ENCODE peak calls at places on chromosomes 7 and 10, in ten cellular contexts. I is AG10803; O is cardiac muscle cell; K is fibroblast of the conjunctiva; H is stimulated activated naive CD4-positive, alpha-beta T cell; N is mesendoderm; Q is CD8-positive, alpha-beta memory T cell; R is mesothelial cell of epicardium; G is stimulated activated CD4-positive, alpha-beta T cell treated with anti-CD3 and anti-CD28 coated beads, Interleukin-1b, Interleukin-23, amount 100 ng/mL, for 24 hours; U is sciatic nerve. M is an unnamed sample.

GRCh38 chr10:75395171-75395954 is 6.2 kb downstream of the ZNF503 start:
- DNase-seq in I (peak), O (peak), K (no peak), H (no peak), N (peak), Q (no peak), R (peak), G (no peak), U (peak), M (no peak)

GRCh38 chr10:119748871-119749270 is 23.0 kb downstream of the INPP5F start:
- DNase-seq in I (no peak), O (no peak), K (no peak), H (no peak), N (no peak), Q (no peak), R (no peak), G (no peak), U (no peak), M (no peak)

GRCh38 chr7:4166807-4167206 is 515.3 kb upstream of the FOXK1 start:
- DNase-seq in I (no peak), O (no peak), K (no peak), H (no peak), N (no peak), Q (no peak), R (no peak), G (no peak), U (no peak), M (no peak)

GRCh38 chr10:98858525-98858924 is 377.1 kb downstream of the HPSE2 start:
- DNase-seq in I (no peak), O (peak), K (no peak), H (no peak), N (peak), Q (no peak), R (no peak), G (no peak), U (no peak), M (no peak)

GRCh38 chr10:95742529-95742884 is 13.5 kb upstream of the ENTPD1 start:
- DNase-seq in I (no peak), O (no peak), K (no peak), H (no peak), N (no peak), Q (no peak), R (no peak), G (no peak), U (no peak), M (no peak)

GRCh38 chr10:124672181-124672638 is 72.0 kb downstream of the FAM53B start:
- DNase-seq in I (no peak), O (no peak), K (no peak), H (no peak), N (no peak), Q (no peak), R (no peak), G (no peak), U (no peak), M (no peak)

GRCh38 chr7:130356121-130356759 is 11.6 kb downstream of the CPA5 start:
- DNase-seq in I (peak), O (peak), K (peak), H (no peak), N (peak), Q (no peak), R (peak), G (no peak), U (peak), M (peak)

GRCh38 chr7:27110977-27111752 is 8.7 kb upstream of the HOXA2 start:
- DNase-seq in I (peak), O (no peak), K (no peak), H (no peak), N (no peak), Q (no peak), R (no peak), G (no peak), U (peak), M (peak)

GRCh38 chr10:89959433-89960110 is 258.2 kb downstream of the KIF20B start:
- DNase-seq in I (no peak), O (no peak), K (no peak), H (no peak), N (no peak), Q (no peak), R (no peak), G (no peak), U (no peak), M (no peak)

GRCh38 chr10:124152781-124153600 is 59.6 kb upstream of the CHST15 start:
- DNase-seq in I (peak), O (no peak), K (peak), H (peak), N (peak), Q (no peak), R (no peak), G (peak), U (peak), M (peak)

GRCh38 chr10:77866598-77866997 is 60.0 kb downstream of the DLG5 start:
- DNase-seq in I (no peak), O (no peak), K (no peak), H (no peak), N (no peak), Q (no peak), R (no peak), G (no peak), U (no peak), M (no peak)

GRCh38 chr7:93778384-93778783 is 112.2 kb downstream of the TFPI2 start:
- DNase-seq in I (no peak), O (no peak), K (no peak), H (no peak), N (no peak), Q (no peak), R (no peak), G (no peak), U (no peak), M (no peak)

GRCh38 chr10:61904711-61905445 is 3.4 kb downstream of the ARID5B start:
- DNase-seq in I (peak), O (peak), K (peak), H (no peak), N (peak), Q (no peak), R (no peak), G (no peak), U (no peak), M (peak)

GRCh38 chr10:59757966-59758365 is 4.7 kb upstream of the MRLN start:
- DNase-seq in I (peak), O (no peak), K (no peak), H (no peak), N (no peak), Q (no peak), R (no peak), G (no peak), U (no peak), M (no peak)

GRCh38 chr10:35348609-35349388 is 12.5 kb downstream of the CCNY start:
- DNase-seq in I (no peak), O (no peak), K (no peak), H (no peak), N (no peak), Q (no peak), R (no peak), G (no peak), U (no peak), M (no peak)

GRCh38 chr10:104032144-104032775 is 53.4 kb downstream of the COL17A1 start:
- DNase-seq in I (no peak), O (no peak), K (no peak), H (no peak), N (peak), Q (no peak), R (no peak), G (no peak), U (no peak), M (no peak)

GRCh38 chr7:42925630-42926029 is 6.3 kb downstream of the PSMA2 start:
- DNase-seq in I (no peak), O (no peak), K (no peak), H (no peak), N (no peak), Q (no peak), R (no peak), G (no peak), U (no peak), M (no peak)

GRCh38 chr10:29067161-29067560 is 221.7 kb upstream of the LYZL1 start:
- DNase-seq in I (peak), O (peak), K (peak), H (no peak), N (peak), Q (no peak), R (no peak), G (no peak), U (no peak), M (no peak)

GRCh38 chr10:75425291-75426079 is 5.9 kb upstream of the LRMDA start:
- DNase-seq in I (no peak), O (no peak), K (no peak), H (no peak), N (no peak), Q (no peak), R (no peak), G (no peak), U (no peak), M (no peak)